ENCODE peak calls at places on chromosome 22, in five cellular contexts. J, Q, D, Y and P are unnamed samples. For H3K9me3 and H3K4me1, the result is how much of the 10 kb centered on the place peaks cover.

GRCh38 chr22:45318558-45319318 is 9.0 kb downstream of the FAM118A start:
- DNase-seq in Y (peak), J (no peak), D (no peak), Q (no peak), P (no peak)

GRCh38 chr22:36055376-36056310 is 27.0 kb upstream of the RBFOX2 start:
- DNase-seq in J (no peak), D (no peak), Q (no peak), Y (no peak), P (no peak)

GRCh38 chr22:38697055-38697980 is 3.4 kb downstream of the JOSD1 start:
- DNase-seq in D (peak), J (no peak), Y (no peak), Q (no peak), P (peak)

GRCh38 chr22:45758603-45759002 is 87.0 kb downstream of the ATXN10 start:
- DNase-seq in D (no peak), J (no peak), Q (no peak), Y (no peak), P (no peak)

GRCh38 chr22:30301995-30302809 is 12.9 kb upstream of the CASTOR1 start:
- DNase-seq in Y (no peak), Q (no peak), J (no peak), D (peak), P (no peak)

GRCh38 chr22:25219948-25220442 is 556 bp downstream of the CRYBB2 start:
- DNase-seq in Y (no peak), J (no peak), D (no peak), Q (no peak), P (no peak)

GRCh38 chr22:30078320-30079311 is 1.6 kb upstream of the HORMAD2 start:
- DNase-seq in Q (no peak), Y (no peak), J (no peak), D (no peak), P (no peak)

GRCh38 chr22:39311592-39312400 is 7.6 kb downstream of the RPL3 start:
- DNase-seq in Q (no peak), Y (no peak), J (no peak), D (no peak), P (no peak)

GRCh38 chr22:48144318-48144717 is 1381.9 kb downstream of the TBC1D22A start:
- DNase-seq in Y (no peak), Q (no peak), J (no peak), D (no peak), P (no peak)
- H3K9me3 ChIP-seq in Y (under half), Q (under half), J (under half), D (under half), P (under half)

GRCh38 chr22:40444483-40444787 is 74.0 kb downstream of the SGSM3 start:
- DNase-seq in Y (no peak), D (no peak), J (no peak), Q (no peak), P (no peak)
- H3K4me3 ChIP-seq in Y (no peak), D (no peak), J (no peak), Q (no peak), P (no peak)

GRCh38 chr22:24156915-24157782 is 24.1 kb upstream of the SUSD2 start:
- DNase-seq in Q (peak), D (peak), J (peak), Y (peak), P (peak)
- H3K4me1 ChIP-seq in Q (under half), D (under half), J (under half), Y (half or more), P (under half)

GRCh38 chr22:47435826-47436225 is 673.4 kb downstream of the TBC1D22A start:
- DNase-seq in Q (no peak), J (no peak), D (no peak), Y (no peak), P (no peak)
- H3K9me3 ChIP-seq in Q (under half), J (under half), D (under half), Y (under half), P (under half)

GRCh38 chr22:50704510-50705218 is 32.0 kb downstream of the SHANK3 start:
- DNase-seq in J (no peak), Q (no peak), D (no peak), Y (no peak), P (no peak)
- H3K4me3 ChIP-seq in J (no peak), Q (no peak), D (no peak), Y (no peak), P (no peak)

GRCh38 chr22:19812910-19813309 is 41.8 kb downstream of the GNB1L start:
- DNase-seq in D (peak), Y (no peak), Q (no peak), J (no peak), P (no peak)
- H3K4me1 ChIP-seq in D (under half), Y (under half), Q (under half), J (under half), P (under half)